ENCODE peak calls at places on chromosomes 12 and 14, in five cellular contexts. J, M, S, C and T are unnamed samples.

GRCh38 chr12:47236109-47236714 is 156.5 kb upstream of the AMIGO2 start:
- DNase-seq in J (no peak), M (no peak), S (peak; percentile 70), C (no peak), T (no peak)

GRCh38 chr12:8951744-8952143 is 2.3 kb upstream of the M6PR start:
- DNase-seq in J (no peak), M (no peak), S (no peak), C (no peak), T (no peak)

GRCh38 chr12:106601031-106601430 is 18.2 kb downstream of the RFX4 start:
- DNase-seq in J (no peak), M (no peak), S (no peak), C (no peak), T (no peak)

GRCh38 chr14:81234268-81234667 is 13.5 kb upstream of the GTF2A1 start:
- DNase-seq in J (no peak), M (no peak), S (no peak), C (no peak), T (no peak)

GRCh38 chr12:109995703-109996482 is at the start of gene GIT2:
- DNase-seq in J (peak; percentile 97), M (peak; percentile 83), S (peak; percentile 87), C (peak; percentile 92), T (peak; percentile 28)

GRCh38 chr12:89470741-89471504 is 53.7 kb downstream of the GALNT4 start:
- DNase-seq in J (no peak), M (no peak), S (no peak), C (peak; percentile 18), T (no peak)

GRCh38 chr12:94262228-94263010 is 114.0 kb downstream of the PLXNC1 start:
- DNase-seq in J (peak; percentile 88), M (peak; percentile 56), S (peak; percentile 91), C (peak; percentile 84), T (no peak)

GRCh38 chr12:127192391-127192790 is 1074.6 kb upstream of the TMEM132C start:
- DNase-seq in J (no peak), M (no peak), S (no peak), C (no peak), T (no peak)

GRCh38 chr12:11807453-11807852 is 158.0 kb downstream of the ETV6 start:
- DNase-seq in J (no peak), M (no peak), S (no peak), C (peak; percentile 32), T (peak; percentile 71)

GRCh38 chr14:52793061-52793460 is 1.7 kb upstream of the GNPNAT1 start:
- DNase-seq in J (no peak), M (no peak), S (no peak), C (no peak), T (no peak)

GRCh38 chr12:25734529-25735180 is 181.6 kb upstream of the LMNTD1 start:
- DNase-seq in J (no peak), M (no peak), S (no peak), C (no peak), T (no peak)

GRCh38 chr14:55850803-55851202 is 267.4 kb upstream of the PELI2 start:
- DNase-seq in J (no peak), M (no peak), S (peak; percentile 35), C (no peak), T (no peak)

GRCh38 chr12:131947482-131948027 is 2.2 kb upstream of the EP400 start:
- DNase-seq in J (no peak), M (no peak), S (no peak), C (no peak), T (no peak)

GRCh38 chr14:100533647-100534485 is 53.4 kb downstream of the BEGAIN start:
- DNase-seq in J (peak; percentile 48), M (no peak), S (no peak), C (no peak), T (no peak)

GRCh38 chr14:70121521-70121920 is 67.2 kb downstream of the SLC8A3 start:
- DNase-seq in J (no peak), M (no peak), S (no peak), C (no peak), T (no peak)

GRCh38 chr12:108838194-108839010 is 19.0 kb downstream of the SSH1 start:
- DNase-seq in J (peak; percentile 95), M (peak; percentile 39), S (peak; percentile 99), C (no peak), T (peak; percentile 43)

GRCh38 chr14:50619569-50620141 is 48.5 kb downstream of the SAV1 start:
- DNase-seq in J (no peak), M (no peak), S (peak; percentile 28), C (peak; percentile 15), T (no peak)

GRCh38 chr12:87469295-87469694 is 559.9 kb downstream of the C12orf50 start:
- DNase-seq in J (no peak), M (no peak), S (peak; percentile 4), C (no peak), T (no peak)

GRCh38 chr12:46219892-46220655 is 48.8 kb downstream of the SLC38A1 start:
- DNase-seq in J (no peak), M (no peak), S (peak; percentile 57), C (no peak), T (no peak)

GRCh38 chr12:93448796-93449195 is 7.0 kb upstream of the UBE2N start:
- DNase-seq in J (no peak), M (no peak), S (no peak), C (no peak), T (no peak)

GRCh38 chr12:41436076-41436475 is 248.0 kb downstream of the PDZRN4 start:
- DNase-seq in J (no peak), M (no peak), S (no peak), C (no peak), T (no peak)

GRCh38 chr14:101371691-101372493 is 189.4 kb upstream of the DIO3 start:
- DNase-seq in J (no peak), M (no peak), S (no peak), C (no peak), T (no peak)

GRCh38 chr12:12240671-12241345 is 26.0 kb downstream of the LRP6 start:
- DNase-seq in J (no peak), M (no peak), S (no peak), C (no peak), T (no peak)

GRCh38 chr12:56749364-56749763 is 2.8 kb downstream of the PRIM1 start:
- DNase-seq in J (no peak), M (no peak), S (no peak), C (peak; percentile 23), T (no peak)

GRCh38 chr12:94802796-94803195 is 152.4 kb upstream of the TMCC3 start:
- DNase-seq in J (no peak), M (no peak), S (no peak), C (no peak), T (no peak)

GRCh38 chr12:107033758-107034739 is 47.1 kb upstream of the MTERF2 start:
- DNase-seq in J (no peak), M (no peak), S (no peak), C (no peak), T (no peak)

GRCh38 chr12:109779382-109779781 is 53.8 kb downstream of the TRPV4 start:
- DNase-seq in J (peak; percentile 1), M (no peak), S (no peak), C (no peak), T (no peak)

GRCh38 chr14:92322516-92322915 is 449 bp upstream of the SLC24A4 start:
- DNase-seq in J (no peak), M (no peak), S (no peak), C (no peak), T (no peak)

GRCh38 chr14:96268426-96269358 is 12.7 kb downstream of the BDKRB1 start:
- DNase-seq in J (peak; percentile 63), M (no peak), S (peak; percentile 82), C (no peak), T (no peak)

GRCh38 chr12:66280573-66280972 is 21.7 kb upstream of the HELB start:
- DNase-seq in J (no peak), M (no peak), S (no peak), C (no peak), T (no peak)

GRCh38 chr12:131831635-131832041 is 3.4 kb downstream of the MMP17 start:
- DNase-seq in J (peak; percentile 67), M (no peak), S (no peak), C (no peak), T (no peak)

GRCh38 chr14:83269583-83269982 is 1735.9 kb upstream of the SEL1L start:
- DNase-seq in J (no peak), M (no peak), S (no peak), C (no peak), T (no peak)

GRCh38 chr12:59164226-59164625 is 243.9 kb upstream of the LRIG3 start:
- DNase-seq in J (no peak), M (no peak), S (peak; percentile 31), C (no peak), T (no peak)

GRCh38 chr14:68442828-68443460 is 349.9 kb downstream of the ZFP36L1 start:
- DNase-seq in J (no peak), M (no peak), S (peak; percentile 45), C (no peak), T (no peak)

GRCh38 chr12:30806989-30807694 is 52.4 kb upstream of the CAPRIN2 start:
- DNase-seq in J (no peak), M (no peak), S (peak; percentile 68), C (peak; percentile 17), T (peak; percentile 36)

GRCh38 chr14:102028733-102029132 is 58.1 kb downstream of the HSP90AA1 start:
- DNase-seq in J (no peak), M (no peak), S (peak; percentile 53), C (no peak), T (no peak)

GRCh38 chr14:39469094-39469710 is 37.0 kb upstream of the FBXO33 start:
- DNase-seq in J (no peak), M (no peak), S (no peak), C (no peak), T (no peak)